ENCODE peak calls at places on chromosomes 13 and 19, in eight cellular contexts. H is AML-193, F is NCI-H2107, I is NCI-H510A treated with DMSO at 0.1 percent for 48 hours, E is left colon, R is right atrium auricular region, U is NCI-H2081, O is Kasumi-1. P is an unnamed sample.

GRCh38 chr19:409006-409514 is at the start of gene C2CD4C:
- DNase-seq in U (peak; percentile 35), E (no peak), I (no peak), R (no peak), O (no peak), H (no peak), F (no peak), P (no peak)

GRCh38 chr13:53885997-53886396 is 857.4 kb downstream of the OLFM4 start:
- DNase-seq in F (no peak), O (no peak), H (no peak), R (no peak), U (no peak), E (no peak), I (no peak), P (no peak)

GRCh38 chr13:27172495-27172842 is 858 bp upstream of the USP12 start:
- DNase-seq in H (peak; percentile 86), O (peak; percentile 46), E (no peak), R (no peak), U (no peak), I (no peak), F (no peak), P (no peak)

GRCh38 chr13:97068146-97068545 is 73.9 kb upstream of the OXGR1 start:
- DNase-seq in R (no peak), U (peak; percentile 82), I (peak; percentile 73), O (no peak), F (no peak), H (no peak), E (no peak), P (no peak)

GRCh38 chr19:39941615-39942507 is 7.4 kb upstream of the FCGBP start:
- DNase-seq in R (no peak), I (no peak), O (peak; percentile 94), F (no peak), U (no peak), H (peak; percentile 86), E (peak; percentile 14), P (no peak)

GRCh38 chr13:67549331-67549730 is 319.2 kb upstream of the PCDH9 start:
- DNase-seq in O (peak; percentile 18), F (no peak), E (no peak), I (no peak), H (no peak), R (no peak), U (no peak), P (no peak)

GRCh38 chr19:34155686-34156085 is 16.6 kb upstream of the LSM14A start:
- DNase-seq in R (no peak), H (no peak), F (no peak), U (no peak), I (no peak), O (no peak), E (no peak), P (no peak)

GRCh38 chr13:28049880-28050871 is 50.2 kb downstream of the FLT3 start:
- DNase-seq in O (no peak), H (no peak), F (no peak), U (no peak), R (no peak), I (no peak), E (no peak), P (no peak)

GRCh38 chr13:33016414-33017409 is at the start of gene KL:
- DNase-seq in H (no peak), E (peak; percentile 34), F (no peak), U (no peak), R (no peak), I (no peak), O (no peak), P (no peak)

GRCh38 chr19:4976412-4977298 is 7.7 kb downstream of the KDM4B start:
- DNase-seq in U (no peak), I (no peak), E (peak; percentile 46), H (peak; percentile 99), O (peak; percentile 99), F (no peak), R (peak; percentile 96), P (peak; percentile 29)

P was measured in anterior cingulate cortex.